ENCODE peak calls at places on chromosome 7, in ten cellular contexts. F, Y, S, M, Q, D, A, W, N and R are unnamed samples.

GRCh38 chr7:16915405-16915804 is 33.6 kb upstream of the AGR3 start:
- DNase-seq in S (no peak), A (no peak), W (no peak), D (no peak), F (no peak), N (peak), M (no peak), Q (peak), Y (peak), R (peak)

GRCh38 chr7:25913574-25914224 is 238.3 kb upstream of the NFE2L3 start:
- DNase-seq in D (no peak), N (no peak), S (no peak), Y (no peak), A (no peak), W (no peak), F (no peak), Q (no peak), M (no peak), R (no peak)

GRCh38 chr7:143322646-143323343 is 6.9 kb downstream of the CLCN1 start:
- DNase-seq in A (no peak), M (no peak), F (no peak), Q (peak), D (peak), S (no peak), Y (no peak), W (no peak), N (no peak), R (no peak)

GRCh38 chr7:84100866-84101265 is 93.7 kb downstream of the SEMA3A start:
- DNase-seq in F (no peak), Q (peak), Y (peak), A (no peak), W (peak), N (peak), D (no peak), S (no peak), M (no peak), R (peak)

GRCh38 chr7:143958781-143959180 is 4.1 kb downstream of the OR2F1 start:
- DNase-seq in M (no peak), Q (no peak), A (no peak), N (no peak), D (no peak), Y (no peak), F (no peak), S (no peak), W (peak), R (peak)

GRCh38 chr7:133746847-133747246 is 380.3 kb upstream of the LRGUK start:
- DNase-seq in W (peak), Q (no peak), N (no peak), A (no peak), S (no peak), D (no peak), M (no peak), F (no peak), Y (no peak), R (no peak)

GRCh38 chr7:537911-538634 is 18.4 kb upstream of the PDGFA start:
- DNase-seq in W (peak), A (no peak), M (peak), D (peak), N (peak), Y (peak), S (no peak), Q (peak), F (no peak), R (peak)

GRCh38 chr7:67713651-67714050 is 717.0 kb downstream of the TYW1 start:
- DNase-seq in F (no peak), Q (no peak), M (no peak), N (no peak), Y (no peak), D (no peak), W (no peak), S (no peak), A (no peak), R (no peak)

GRCh38 chr7:34219153-34219552 is 313.8 kb downstream of the BMPER start:
- DNase-seq in Q (no peak), Y (no peak), S (no peak), M (no peak), F (no peak), W (no peak), D (no peak), A (peak), N (no peak), R (no peak)

GRCh38 chr7:142104550-142105527 is 6.7 kb upstream of the MGAM2 start:
- DNase-seq in Y (no peak), A (no peak), M (no peak), N (peak), F (no peak), W (peak), Q (no peak), D (no peak), S (no peak), R (peak)

GRCh38 chr7:45402480-45403218 is 171.5 kb upstream of the ADCY1 start:
- DNase-seq in Q (peak), S (no peak), D (no peak), N (no peak), M (no peak), Y (peak), A (no peak), W (no peak), F (no peak), R (peak)

GRCh38 chr7:115973381-115973780 is 57.2 kb downstream of the TFEC start:
- DNase-seq in A (no peak), M (no peak), W (peak), D (no peak), Q (no peak), Y (no peak), S (no peak), N (no peak), F (no peak), R (peak)

GRCh38 chr7:18241543-18242231 is 214.0 kb upstream of the PRPS1L1 start:
- DNase-seq in D (no peak), Y (no peak), F (no peak), Q (no peak), A (no peak), W (no peak), M (no peak), S (no peak), N (no peak), R (no peak)
- TF ChIP-seq CTCF in D (no peak), Y (no peak), F (no peak), Q (no peak), A (peak), W (peak), M (peak), S (no peak), N (peak), R (no peak)

GRCh38 chr7:107758667-107759066 is 14.7 kb downstream of the CBLL1 start:
- DNase-seq in Y (no peak), F (no peak), A (no peak), N (no peak), W (no peak), M (no peak), Q (no peak), S (no peak), D (no peak), R (no peak)

GRCh38 chr7:107751113-107751512 is 7.2 kb downstream of the CBLL1 start:
- DNase-seq in D (no peak), F (no peak), W (no peak), Y (no peak), A (no peak), S (no peak), N (no peak), M (no peak), Q (no peak), R (no peak)

GRCh38 chr7:107754642-107755041 is 10.7 kb downstream of the CBLL1 start:
- DNase-seq in S (no peak), D (no peak), Q (peak), A (no peak), Y (no peak), M (no peak), N (no peak), F (no peak), W (peak), R (no peak)
- TF ChIP-seq CTCF in S (no peak), D (no peak), Q (peak), A (no peak), Y (no peak), M (peak), N (peak), F (no peak), W (peak), R (peak)

GRCh38 chr7:27585781-27586447 is 76.8 kb downstream of the HIBADH start:
- DNase-seq in M (no peak), W (no peak), S (no peak), A (no peak), Q (no peak), D (no peak), F (no peak), N (no peak), Y (peak), R (peak)
- TF ChIP-seq CTCF in M (no peak), W (no peak), S (no peak), A (no peak), Q (no peak), D (no peak), F (no peak), N (no peak), Y (peak), R (peak)

GRCh38 chr7:4739528-4739992 is 35.9 kb upstream of the AP5Z1 start:
- DNase-seq in N (no peak), M (no peak), D (peak), Y (no peak), S (peak), F (no peak), A (peak), W (peak), Q (no peak), R (peak)
- TF ChIP-seq CTCF in N (no peak), M (no peak), D (peak), Y (no peak), S (peak), F (peak), A (no peak), W (no peak), Q (peak), R (peak)